ENCODE peak calls at places on chromosomes 16 and 17, in seven cellular contexts. P is stimulated activated CD8-positive, alpha-beta memory T cell treated with anti-CD3 and anti-CD28 coated beads, Interleukin-7, amount 100 ng/mL, for 4 hours; Z is heart right ventricle; J is T47D; I is H7; S is keratinocyte; N is activated gamma-delta T cell treated with anti-CD3 and anti-CD28 coated beads, Interleukin-2, amount 50 U/mL, for 16 hours. K is an unnamed sample.

GRCh38 chr17:29251969-29252866 is 5.6 kb downstream of the CRYBA1 start:
- DNase-seq in S (no peak), P (no peak), I (peak), J (no peak), N (no peak), Z (no peak), K (peak)

GRCh38 chr17:80265205-80266068 is 4.8 kb downstream of the RNF213 start:
- DNase-seq in P (peak), S (no peak), N (peak), I (no peak), J (no peak), Z (no peak), K (no peak)

GRCh38 chr16:69566437-69567030 is 768 bp downstream of the NFAT5 start:
- DNase-seq in I (peak), Z (peak), J (peak), P (no peak), N (peak), S (no peak), K (peak)

GRCh38 chr16:56988948-56989945 is at the start of gene NLRC5:
- DNase-seq in P (peak), Z (peak), N (peak), I (peak), J (peak), S (no peak), K (peak)

GRCh38 chr16:1773703-1774455 is 945 bp upstream of the MRPS34 start:
- DNase-seq in I (no peak), N (no peak), J (peak), P (no peak), S (no peak), Z (no peak), K (no peak)

GRCh38 chr16:84503751-84504395 is 586 bp downstream of the MEAK7 start:
- DNase-seq in P (no peak), Z (no peak), I (peak), S (peak), J (no peak), N (no peak), K (no peak)

GRCh38 chr16:83849434-83849833 is 41.7 kb downstream of the HSBP1 start:
- DNase-seq in S (no peak), I (no peak), J (no peak), N (no peak), P (no peak), Z (no peak), K (no peak)

GRCh38 chr16:73000020-73000906 is 47.7 kb downstream of the ZFHX3 start:
- DNase-seq in J (no peak), S (no peak), N (no peak), P (no peak), Z (peak), I (no peak), K (no peak)

GRCh38 chr16:4273858-4274291 is 1.1 kb upstream of the TFAP4 start:
- DNase-seq in N (peak), S (no peak), J (peak), P (no peak), Z (peak), I (peak), K (peak)

GRCh38 chr17:147796-148740 is 10.7 kb downstream of the SCGB1C2 start:
- DNase-seq in Z (no peak), I (no peak), N (no peak), J (no peak), S (no peak), P (no peak), K (no peak)

GRCh38 chr16:10539256-10539655 is 41.1 kb downstream of the EMP2 start:
- DNase-seq in N (no peak), I (no peak), Z (no peak), S (no peak), J (no peak), P (no peak), K (no peak)

GRCh38 chr16:31148281-31148728 is 1.6 kb downstream of the PRSS36 start:
- DNase-seq in J (peak), I (peak), P (no peak), S (no peak), Z (no peak), N (no peak), K (no peak)

GRCh38 chr17:28983286-28984240 is 22.3 kb downstream of the SEZ6 start:
- DNase-seq in S (no peak), N (no peak), I (no peak), J (no peak), P (no peak), Z (no peak), K (no peak)

GRCh38 chr17:78961571-78961970 is 18.2 kb downstream of the LGALS3BP start:
- DNase-seq in Z (no peak), I (no peak), J (no peak), P (no peak), N (no peak), S (no peak), K (no peak)

K was measured in MM.1S.